ENCODE peak calls at places on chromosomes 16 and 17, in seven cellular contexts. U is GM10248, T is neural progenitor cell, Y is mucosa of descending colon, X is A549, R is progenitor cell of endocrine pancreas, K is natural killer cell. B is an unnamed sample.

GRCh38 chr17:40121886-40122465 is at the start of gene MSL1:
- DNase-seq in U (peak; percentile 94), T (peak; percentile 95), Y (peak; percentile 94), X (peak; percentile 83), R (peak; percentile 83), K (peak; percentile 85), B (peak; percentile 94)

GRCh38 chr17:17567631-17568030 is 23.9 kb downstream of the PEMT start:
- DNase-seq in U (no peak), T (no peak), Y (no peak), X (no peak), R (no peak), K (no peak), B (no peak)

GRCh38 chr16:1983544-1984346 is at the start of gene GFER:
- DNase-seq in U (peak; percentile 97), T (peak; percentile 99), Y (peak; percentile 96), X (peak; percentile 96), R (peak; percentile 88), K (peak; percentile 74), B (peak; percentile 97)

GRCh38 chr16:81796585-81797346 is 17.7 kb downstream of the PLCG2 start:
- DNase-seq in U (no peak), T (no peak), Y (no peak), X (no peak), R (no peak), K (no peak), B (no peak)

GRCh38 chr17:37752482-37752881 is 7.6 kb upstream of the HNF1B start:
- DNase-seq in U (no peak), T (no peak), Y (no peak), X (peak; percentile 85), R (no peak), K (no peak), B (no peak)

GRCh38 chr17:18000044-18000443 is 27.4 kb downstream of the DRC3 start:
- DNase-seq in U (no peak), T (no peak), Y (no peak), X (no peak), R (no peak), K (no peak), B (no peak)

GRCh38 chr16:25257504-25257955 is at the start of gene ZKSCAN2:
- DNase-seq in U (peak; percentile 93), T (peak; percentile 95), Y (peak; percentile 95), X (peak; percentile 93), R (peak; percentile 79), K (peak; percentile 74), B (peak; percentile 91)

GRCh38 chr16:11547517-11547916 is 39.2 kb downstream of the LITAF start:
- DNase-seq in U (no peak), T (no peak), Y (no peak), X (no peak), R (no peak), K (no peak), B (no peak)

GRCh38 chr17:6910987-6911603 is 79.6 kb upstream of the TEKT1 start:
- DNase-seq in U (peak; percentile 41), T (peak; percentile 62), Y (no peak), X (peak; percentile 60), R (no peak), K (no peak), B (no peak)

GRCh38 chr17:62099532-62099931 is 34.5 kb upstream of the MED13 start:
- DNase-seq in U (no peak), T (no peak), Y (no peak), X (no peak), R (no peak), K (no peak), B (no peak)

GRCh38 chr17:34025179-34025551 is 229.9 kb upstream of the CCL2 start:
- DNase-seq in U (no peak), T (no peak), Y (no peak), X (no peak), R (no peak), K (no peak), B (no peak)

GRCh38 chr17:19382581-19383444 is 4.2 kb downstream of the MFAP4 start:
- DNase-seq in U (no peak), T (no peak), Y (no peak), X (no peak), R (no peak), K (no peak), B (no peak)

GRCh38 chr16:1874854-1875253 is 2.9 kb upstream of the MEIOB start:
- DNase-seq in U (no peak), T (no peak), Y (no peak), X (no peak), R (no peak), K (no peak), B (no peak)

GRCh38 chr17:43673516-43674323 is 12.0 kb upstream of the MEOX1 start:
- DNase-seq in U (peak; percentile 70), T (peak; percentile 70), Y (peak; percentile 83), X (peak; percentile 68), R (peak; percentile 72), K (peak; percentile 61), B (peak; percentile 83)

GRCh38 chr16:26983426-26983825 is 83.3 kb upstream of the C16orf82 start:
- DNase-seq in U (no peak), T (no peak), Y (no peak), X (no peak), R (no peak), K (no peak), B (no peak)

GRCh38 chr17:59621771-59622170 is 2.1 kb downstream of the CLTC start:
- DNase-seq in U (no peak), T (no peak), Y (no peak), X (no peak), R (no peak), K (no peak), B (no peak)

GRCh38 chr17:30391534-30391933 is 12.8 kb downstream of the CPD start:
- DNase-seq in U (no peak), T (no peak), Y (no peak), X (no peak), R (no peak), K (no peak), B (no peak)

GRCh38 chr16:50444546-50444945 is 75.8 kb upstream of the BRD7 start:
- DNase-seq in U (no peak), T (no peak), Y (no peak), X (no peak), R (no peak), K (no peak), B (no peak)

DNA sequence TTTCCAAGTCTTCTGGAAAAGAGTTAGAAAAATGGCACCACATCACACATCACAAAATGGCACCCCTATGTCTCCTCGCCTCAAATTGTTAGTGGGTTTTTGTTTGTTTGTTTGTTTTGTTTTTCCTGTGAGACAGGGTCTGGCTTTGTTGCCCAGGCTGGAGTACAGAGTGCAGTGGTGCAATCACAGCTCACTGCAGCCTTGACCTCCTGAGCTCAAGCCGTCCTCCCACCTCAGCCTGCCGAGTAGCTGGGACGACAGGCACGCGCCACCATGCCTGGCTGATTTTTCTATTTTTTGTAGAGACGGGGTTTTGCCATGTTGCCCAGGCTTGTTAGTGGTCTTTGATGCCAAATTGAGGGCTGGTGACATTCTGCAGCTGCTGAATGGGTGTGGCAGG is 3.8 kb upstream of the CRISPLD2 start:
- DNase-seq in U (no peak), T (no peak), Y (peak; percentile 6), X (no peak), R (no peak), K (no peak), B (no peak)
- TF ChIP-seq CTCF in U (no peak), T (no peak), Y (no peak), X (no peak), R (no peak), K (no peak), B (no peak)

DNA sequence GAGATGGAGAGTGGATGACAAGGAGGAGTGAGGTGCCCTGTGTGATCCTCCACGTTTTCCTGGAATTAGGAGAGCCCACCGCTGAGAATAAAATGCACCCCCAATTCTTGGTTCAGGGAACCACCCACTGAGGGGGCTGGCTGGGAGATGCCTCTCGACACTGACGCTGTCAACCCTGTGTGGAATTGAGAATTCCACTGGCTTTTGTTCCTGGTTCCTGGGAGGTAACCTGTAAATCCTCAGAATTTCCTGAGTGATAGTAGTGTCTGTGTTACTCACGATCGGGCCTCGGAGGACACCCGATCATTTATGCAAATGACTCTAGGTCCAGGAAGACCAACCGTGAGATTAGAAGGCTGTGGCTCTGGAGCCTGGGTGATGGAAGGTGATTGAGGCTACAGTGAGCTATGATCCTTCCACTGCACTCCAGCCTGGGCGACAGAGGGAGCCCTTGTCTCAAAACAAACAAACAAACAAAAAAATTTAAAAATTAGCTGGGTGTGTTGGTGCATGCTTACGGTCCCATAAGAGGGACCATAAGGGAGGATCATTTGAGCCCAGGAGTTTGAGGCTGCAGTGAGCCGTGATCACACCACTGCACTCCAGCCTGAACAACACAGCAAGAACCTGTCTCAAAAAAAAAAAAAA is 11.7 kb upstream of the PRPSAP1 start:
- DNase-seq in U (no peak), T (peak; percentile 30), Y (no peak), X (no peak), R (no peak), K (no peak), B (no peak)
- TF ChIP-seq CTCF in U (peak; percentile 53), T (peak; percentile 55), Y (no peak), X (peak; percentile 58), R (peak; percentile 27), K (no peak), B (peak; percentile 32)

DNA sequence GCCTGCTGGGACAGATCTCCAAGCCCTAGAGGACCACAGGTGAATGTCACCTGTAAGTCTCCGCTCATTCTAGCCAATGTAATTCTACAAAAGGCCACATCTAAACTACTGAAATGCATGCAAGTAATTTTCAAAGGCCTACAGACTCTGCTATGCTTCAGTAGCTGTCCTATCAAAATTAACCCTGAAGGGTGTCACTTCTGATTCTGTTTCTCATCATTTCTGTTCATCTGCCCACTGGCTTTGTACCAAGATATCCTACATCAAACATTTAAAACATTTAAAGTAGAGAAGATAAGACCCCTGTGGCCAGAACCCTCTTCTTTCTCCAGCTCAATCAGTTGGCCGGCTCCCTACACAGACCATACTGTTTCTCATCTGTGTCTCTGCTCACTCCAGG is 21.5 kb downstream of the PHF12 start:
- DNase-seq in U (no peak), T (no peak), Y (no peak), X (no peak), R (no peak), K (no peak), B (no peak)
- TF ChIP-seq CTCF in U (no peak), T (no peak), Y (no peak), X (no peak), R (no peak), K (no peak), B (no peak)

DNA sequence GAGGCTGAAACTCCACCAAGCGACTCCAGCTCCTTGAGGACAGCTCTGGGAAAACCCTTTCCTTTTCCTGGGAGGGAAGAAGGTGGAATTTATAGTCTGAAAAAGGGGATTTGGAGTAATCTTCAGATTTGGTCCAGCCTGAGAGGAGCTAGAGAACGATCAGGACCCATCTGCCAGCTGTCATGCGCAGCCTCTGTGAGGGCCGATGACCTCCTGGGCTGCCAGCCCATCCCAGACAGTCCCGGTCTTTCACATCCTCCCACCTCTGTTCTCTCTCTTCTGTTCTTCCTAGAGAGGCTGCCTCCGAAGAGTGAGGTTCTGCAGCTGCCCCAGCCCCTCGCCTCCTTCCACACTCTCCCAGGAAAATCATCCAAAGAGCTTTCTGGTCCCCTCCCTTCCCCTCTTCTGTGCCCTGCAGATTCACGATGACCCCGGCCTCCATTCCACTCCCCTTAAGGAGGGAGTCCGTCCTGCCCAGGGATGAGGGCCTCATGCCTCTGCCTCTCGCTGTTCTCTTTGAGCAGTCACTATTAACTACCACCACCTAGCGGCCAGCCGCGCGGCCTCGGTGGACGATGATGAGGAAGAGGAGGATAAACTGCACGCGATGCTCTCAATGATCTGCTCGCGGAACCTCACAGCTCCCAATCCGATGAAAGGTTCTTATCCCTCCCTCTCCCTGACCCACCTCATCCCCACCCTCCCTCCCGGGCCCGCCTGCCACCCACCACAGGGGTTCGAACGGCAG is 29.6 kb downstream of the SGSM2 start:
- DNase-seq in U (no peak), T (peak; percentile 66), Y (peak; percentile 22), X (peak; percentile 44), R (no peak), K (no peak), B (no peak)
- TF ChIP-seq CTCF in U (no peak), T (peak; percentile 61), Y (no peak), X (peak; percentile 43), R (peak; percentile 30), K (no peak), B (peak; percentile 62)